ENCODE peak calls at places on chromosomes 4 and X, in ten cellular contexts. M is hepatic stellate cell; P is stomach; O is head of caudate nucleus; S is cortex of kidney; Y is activated T-cell treated with anti-CD3 and anti-CD28 coated beads for 24 hours; E is activated CD4-positive, alpha-beta T cell treated with anti-CD3 and anti-CD28 coated beads, Interleukin-2, amount 10 ng/mL, durations not matched to agents 7 days and 5 days; Q is DMS79 treated with DMSO at 0.1 percent for 48 hours; K is CD8-positive, alpha-beta T cell; G is GM18507. A is an unnamed sample.
A peak's percentile ranks its signal among the peaks of the same experiment; 100 is the strongest.

GRCh38 chr4:71294301-71294700 is 44.5 kb upstream of the SLC4A4 start:
- DNase-seq in P (no peak), S (no peak), O (no peak), E (no peak), M (no peak), Y (no peak), K (no peak), Q (no peak), G (no peak), A (no peak)

GRCh38 chr4:101977096-101977495 is 186.6 kb downstream of the BANK1 start:
- DNase-seq in P (no peak), S (no peak), K (no peak), Y (no peak), O (no peak), G (no peak), Q (no peak), M (no peak), E (no peak), A (no peak)

GRCh38 chrX:107736781-107737531 is 38.6 kb downstream of the TSC22D3 start:
- DNase-seq in S (no peak), E (no peak), M (no peak), P (no peak), O (no peak), G (no peak), K (no peak), Y (no peak), Q (peak; percentile 63), A (no peak)

GRCh38 chr4:2009651-2010233 is 968 bp upstream of the NELFA start:
- DNase-seq in O (peak; percentile 24), G (no peak), Q (peak; percentile 16), K (peak; percentile 65), S (no peak), P (peak; percentile 76), M (peak; percentile 75), Y (peak; percentile 34), E (peak; percentile 61), A (peak; percentile 64)

GRCh38 chrX:118286066-118286758 is 59.7 kb upstream of the WDR44 start:
- DNase-seq in K (no peak), P (no peak), S (no peak), O (no peak), G (no peak), E (no peak), Y (no peak), M (no peak), Q (no peak), A (no peak)

GRCh38 chrX:8484360-8484759 is 19.7 kb downstream of the VCX3B start:
- DNase-seq in Q (peak; percentile 18), M (no peak), E (no peak), Y (no peak), O (no peak), G (no peak), P (no peak), K (no peak), S (no peak), A (no peak)

GRCh38 chrX:10296581-10296980 is 139.8 kb downstream of the CLCN4 start:
- DNase-seq in K (no peak), M (peak; percentile 2), Y (no peak), P (no peak), S (no peak), O (no peak), E (no peak), G (no peak), Q (no peak), A (no peak)

GRCh38 chr4:140980426-140981200 is 152.7 kb downstream of the RNF150 start:
- DNase-seq in G (no peak), K (no peak), Y (no peak), O (no peak), Q (no peak), P (no peak), S (no peak), E (no peak), M (no peak), A (no peak)

GRCh38 chr4:34323549-34324325 is 1920.6 kb downstream of the ARAP2 start:
- DNase-seq in P (no peak), G (no peak), Y (no peak), M (no peak), S (no peak), Q (no peak), O (no peak), E (no peak), K (no peak), A (no peak)

GRCh38 chrX:117957128-117957527 is 159.5 kb downstream of the KLHL13 start:
- DNase-seq in M (no peak), K (no peak), P (no peak), S (no peak), G (no peak), Q (no peak), E (no peak), Y (no peak), O (no peak), A (no peak)

GRCh38 chrX:15349046-15349445 is 13.7 kb upstream of the PIGA start:
- DNase-seq in M (peak; percentile 38), E (peak; percentile 20), Y (no peak), O (no peak), K (no peak), P (peak; percentile 42), S (no peak), Q (peak; percentile 11), G (no peak), A (peak; percentile 14)

GRCh38 chr4:10703146-10703545 is 18.6 kb upstream of the CLNK start:
- DNase-seq in E (no peak), Q (no peak), O (no peak), Y (no peak), M (no peak), S (no peak), K (no peak), P (no peak), G (no peak), A (no peak)

GRCh38 chr4:70703695-70704332 is 15.5 kb downstream of the UTP3 start:
- DNase-seq in Q (peak; percentile 75), Y (no peak), K (no peak), G (no peak), E (no peak), O (peak; percentile 47), S (no peak), M (peak; percentile 18), P (no peak), A (peak; percentile 17)

GRCh38 chr4:6582889-6583504 is 8.0 kb downstream of the MAN2B2 start:
- DNase-seq in O (no peak), E (no peak), Y (no peak), Q (no peak), P (no peak), S (no peak), K (no peak), M (peak; percentile 60), G (no peak), A (peak; percentile 10)

GRCh38 chrX:85243761-85244410 is at the start of the genes SATL1 and ZNF711:
- DNase-seq in S (no peak), M (no peak), Y (no peak), K (peak; percentile 50), P (peak; percentile 42), E (peak; percentile 6), G (no peak), Q (peak; percentile 84), O (peak; percentile 70), A (no peak)

GRCh38 chrX:64850371-64851082 is 125.7 kb downstream of the ZC4H2 start:
- DNase-seq in O (no peak), K (peak; percentile 67), Q (no peak), Y (no peak), M (no peak), G (no peak), P (no peak), S (no peak), E (peak; percentile 33), A (no peak)

GRCh38 chrX:31228415-31228832 is 156.6 kb upstream of the FTHL17 start:
- DNase-seq in Y (no peak), G (no peak), K (no peak), E (no peak), S (no peak), Q (no peak), P (no peak), M (no peak), O (no peak), A (no peak)

GRCh38 chr4:183175631-183176232 is 76.7 kb downstream of the WWC2 start:
- DNase-seq in Q (no peak), P (no peak), K (no peak), M (peak; percentile 30), O (no peak), G (no peak), Y (no peak), E (no peak), S (no peak), A (no peak)

GRCh38 chrX:16666541-16666940 is 16.6 kb downstream of the S100G start:
- DNase-seq in E (no peak), P (no peak), G (no peak), Q (no peak), S (no peak), K (no peak), M (peak; percentile 53), Y (no peak), O (peak; percentile 17), A (no peak)

GRCh38 chr4:169690787-169691186 is 67.0 kb downstream of the HPF1 start:
- DNase-seq in E (no peak), Y (no peak), P (no peak), O (no peak), G (no peak), M (no peak), Q (no peak), S (no peak), K (no peak), A (no peak)

GRCh38 chrX:140764401-140764919 is 54.9 kb downstream of the LINC00632 start:
- DNase-seq in M (peak; percentile 24), S (no peak), E (no peak), G (no peak), P (no peak), K (no peak), Q (no peak), O (peak; percentile 40), Y (no peak), A (no peak)

GRCh38 chr4:70969076-70969475 is 24.4 kb upstream of the DCK start:
- DNase-seq in S (no peak), E (no peak), O (no peak), P (no peak), G (no peak), K (no peak), Y (no peak), M (no peak), Q (no peak), A (no peak)

GRCh38 chrX:131827935-131828334 is 195.2 kb upstream of the STK26 start:
- DNase-seq in E (peak; percentile 51), P (no peak), Y (no peak), K (no peak), Q (no peak), M (no peak), O (no peak), S (no peak), G (no peak), A (peak; percentile 53)

GRCh38 chr4:42302348-42302747 is 94.9 kb upstream of the SHISA3 start:
- DNase-seq in M (peak; percentile 19), P (peak; percentile 29), O (peak; percentile 56), G (no peak), Q (no peak), Y (no peak), E (no peak), S (no peak), K (no peak), A (no peak)

GRCh38 chr4:24801136-24801855 is 5.9 kb downstream of the SOD3 start:
- DNase-seq in S (no peak), Y (no peak), G (no peak), K (no peak), P (no peak), O (no peak), E (no peak), Q (no peak), M (peak; percentile 24), A (no peak)

GRCh38 chrX:115679460-115679859 is 118.5 kb downstream of the PLS3 start:
- DNase-seq in G (no peak), S (no peak), K (no peak), P (no peak), Y (no peak), O (no peak), M (peak; percentile 47), E (no peak), Q (peak; percentile 21), A (no peak)

GRCh38 chr4:159757471-159757870 is 654.6 kb downstream of the RAPGEF2 start:
- DNase-seq in Y (no peak), K (no peak), M (no peak), O (no peak), Q (no peak), E (no peak), P (no peak), G (no peak), S (no peak), A (no peak)

GRCh38 chr4:38526412-38526811 is 137.6 kb upstream of the KLF3 start:
- DNase-seq in K (no peak), E (no peak), Y (no peak), G (no peak), S (no peak), P (no peak), Q (no peak), M (no peak), O (no peak), A (no peak)